ENCODE peak calls at places on chromosomes 1 and 21, in nine cellular contexts. I, G, H, W, A, M, Y, T and F are unnamed samples.
A peak's percentile ranks its signal among the peaks of the same experiment; 100 is the strongest.

GRCh38 chr21:45169682-45170081 is 95.3 kb downstream of the ADARB1 start:
- DNase-seq in G (no peak), W (no peak), T (no peak), I (no peak), A (no peak), Y (no peak), H (no peak), M (no peak), F (no peak)

GRCh38 chr21:34906401-34906800 is 142.7 kb downstream of the RUNX1 start:
- DNase-seq in M (no peak), H (no peak), G (no peak), Y (no peak), W (no peak), T (no peak), A (no peak), I (no peak), F (no peak)

GRCh38 chr1:89523597-89524368 is 846 bp upstream of the LRRC8B start:
- DNase-seq in H (no peak), M (no peak), Y (peak; percentile 76), T (peak; percentile 36), G (peak; percentile 80), I (peak; percentile 40), A (peak; percentile 50), W (peak; percentile 72), F (no peak)

GRCh38 chr1:54121482-54122130 is 31.2 kb downstream of the CDCP2 start:
- DNase-seq in Y (peak; percentile 70), A (peak; percentile 84), I (peak; percentile 63), T (peak; percentile 72), G (peak; percentile 96), W (peak; percentile 74), M (peak; percentile 49), H (peak; percentile 98), F (peak; percentile 89)

GRCh38 chr1:233331676-233332519 is 4.4 kb downstream of the MAP3K21 start:
- DNase-seq in W (no peak), M (no peak), Y (no peak), H (no peak), A (no peak), G (no peak), T (no peak), I (no peak), F (no peak)

GRCh38 chr1:56477164-56478111 is 101.9 kb downstream of the PLPP3 start:
- DNase-seq in W (no peak), A (peak; percentile 52), H (peak; percentile 82), Y (no peak), T (peak; percentile 80), I (no peak), G (peak; percentile 83), M (peak; percentile 34), F (no peak)

GRCh38 chr1:39409055-39409816 is 82.2 kb upstream of the BMP8A start:
- DNase-seq in G (peak; percentile 81), T (peak; percentile 57), A (peak; percentile 43), I (peak; percentile 47), W (peak; percentile 74), Y (no peak), M (peak; percentile 25), H (peak; percentile 82), F (peak; percentile 65)

GRCh38 chr1:95068956-95069710 is 3.6 kb downstream of the ALG14 start:
- DNase-seq in H (no peak), A (no peak), I (no peak), M (no peak), G (peak; percentile 57), W (no peak), Y (no peak), T (no peak), F (no peak)

GRCh38 chr1:115430717-115431116 is 92.7 kb upstream of the NGF start:
- DNase-seq in T (no peak), I (peak; percentile 95), G (no peak), M (no peak), W (peak; percentile 74), H (peak; percentile 83), A (no peak), Y (no peak), F (no peak)

GRCh38 chr21:34020005-34020847 is 53.2 kb upstream of the MRPS6 start:
- DNase-seq in M (no peak), G (no peak), I (no peak), T (no peak), H (no peak), Y (no peak), W (peak; percentile 27), A (no peak), F (peak; percentile 95)

GRCh38 chr1:208110296-208110695 is 133.9 kb downstream of the PLXNA2 start:
- DNase-seq in I (no peak), W (no peak), M (no peak), Y (no peak), G (peak; percentile 55), T (no peak), H (no peak), A (no peak), F (peak; percentile 92)

GRCh38 chr1:94384485-94385353 is 33.5 kb upstream of the ABCD3 start:
- DNase-seq in W (no peak), A (peak; percentile 51), Y (no peak), T (no peak), M (no peak), G (no peak), H (no peak), I (peak; percentile 6), F (peak; percentile 53)

GRCh38 chr1:220755316-220755715 is 7.2 kb downstream of the MTARC2 start:
- DNase-seq in Y (no peak), A (no peak), H (no peak), I (no peak), M (no peak), T (no peak), G (peak; percentile 27), W (no peak), F (no peak)

GRCh38 chr1:220747426-220748090 is 564 bp upstream of the MTARC2 start:
- DNase-seq in W (no peak), M (no peak), Y (no peak), I (no peak), T (no peak), A (no peak), H (no peak), G (no peak), F (peak; percentile 48)

GRCh38 chr1:220751130-220751529 is 3.0 kb downstream of the MTARC2 start:
- DNase-seq in A (peak; percentile 71), Y (no peak), G (no peak), M (no peak), I (no peak), W (no peak), H (no peak), T (no peak), F (no peak)

GRCh38 chr1:220748091-220748934 is at the start of gene MTARC2:
- DNase-seq in M (peak; percentile 46), A (peak; percentile 80), G (peak; percentile 94), T (peak; percentile 86), W (no peak), I (peak; percentile 85), Y (no peak), H (peak; percentile 84), F (peak; percentile 93)

DNA sequence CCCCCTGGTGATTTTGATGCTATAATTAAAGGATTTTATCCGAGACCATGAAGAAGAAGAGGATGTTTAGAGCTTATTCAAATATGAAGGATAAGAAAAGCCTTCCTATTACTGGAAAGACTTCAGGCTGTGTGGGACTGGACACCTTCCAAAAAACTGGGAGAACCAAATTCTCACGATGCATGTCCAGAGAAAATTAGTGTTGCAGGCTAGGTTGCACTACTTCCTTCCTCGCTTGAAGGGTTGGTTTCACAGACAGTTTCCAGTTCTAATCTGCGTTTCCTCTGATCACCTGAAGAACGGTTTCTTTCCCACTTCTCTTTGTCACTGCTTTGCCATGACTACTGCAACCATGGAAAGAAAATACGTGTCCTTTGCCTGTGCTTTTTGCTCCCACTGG is 2.0 kb downstream of the MTARC2 start:
- DNase-seq in M (no peak), Y (no peak), A (no peak), H (no peak), I (no peak), G (no peak), W (no peak), T (no peak), F (no peak)
- H3K4me3 ChIP-seq in M (no peak overlapping the region), Y (no peak overlapping the region), A (peak overlapping the region; percentile 85), H (no peak overlapping the region), I (peak overlapping the region; percentile 26), G (peak overlapping the region; percentile 9), W (no peak overlapping the region), T (peak overlapping the region; percentile 87), F (no peak overlapping the region)

DNA sequence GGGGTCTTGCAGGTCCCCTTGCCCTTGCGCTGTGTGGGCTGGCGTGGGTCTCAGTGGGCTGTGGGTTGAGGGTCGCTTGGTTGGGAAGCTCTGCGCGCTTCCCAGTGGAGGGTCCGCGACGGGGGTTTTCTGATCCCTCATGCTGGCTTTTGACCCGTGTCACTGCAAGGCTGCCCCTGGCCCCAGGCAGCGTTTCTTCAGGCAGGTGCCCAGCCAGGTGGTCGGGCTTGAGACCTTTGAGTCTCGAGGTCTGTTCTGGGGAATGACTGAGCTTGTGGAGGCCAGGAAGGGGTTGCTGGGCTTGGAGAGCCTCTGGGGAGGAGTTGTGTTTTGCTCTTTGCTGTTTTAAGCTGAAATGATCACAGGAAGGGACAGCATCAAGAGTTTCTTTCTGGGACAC is 5.3 kb downstream of the SKI start:
- DNase-seq in H (peak; percentile 40), T (no peak), Y (peak; percentile 46), W (no peak), M (no peak), A (no peak), G (peak; percentile 44), I (no peak), F (no peak)
- H3K4me1 ChIP-seq in H (peaks cover 48% of the 10 kb centered on the region), T (peaks cover 98% of the 10 kb centered on the region), Y (peaks cover 85% of the 10 kb centered on the region), W (peaks cover 51% of the 10 kb centered on the region), M (peaks cover 3% of the 10 kb centered on the region), A (peaks cover 93% of the 10 kb centered on the region), G (peaks cover 11% of the 10 kb centered on the region), I (peaks cover 32% of the 10 kb centered on the region), F (peaks cover 18% of the 10 kb centered on the region)

GRCh38 chr1:44808063-44808937 is at the start of gene BTBD19:
- DNase-seq in W (peak; percentile 87), G (peak; percentile 94), T (peak; percentile 88), H (peak; percentile 94), M (peak; percentile 74), Y (no peak), I (no peak), A (peak; percentile 51), F (peak; percentile 88)
- H3K4me3 ChIP-seq in W (peak within 1 kb of the TSS; percentile 41), G (peak within 1 kb of the TSS; percentile 67), T (peak within 1 kb of the TSS; percentile 61), H (peak within 1 kb of the TSS; percentile 18), M (peak within 1 kb of the TSS; percentile 25), Y (peak within 1 kb of the TSS; percentile 58), I (no peak within 1 kb of the TSS), A (peak within 1 kb of the TSS; percentile 35), F (peak within 1 kb of the TSS; percentile 28)

GRCh38 chr1:2210786-2211185 is 16.2 kb upstream of the FAAP20 start:
- DNase-seq in Y (no peak), I (no peak), H (no peak), A (no peak), T (no peak), M (no peak), G (peak; percentile 66), W (no peak), F (no peak)

GRCh38 chr1:2208309-2209239 is 14.0 kb upstream of the FAAP20 start:
- DNase-seq in G (peak; percentile 77), W (no peak), H (peak; percentile 84), A (peak; percentile 88), M (no peak), T (peak; percentile 38), I (peak; percentile 100), Y (no peak), F (peak; percentile 58)

GRCh38 chr1:2210084-2210653 is 15.6 kb upstream of the FAAP20 start:
- DNase-seq in H (no peak), M (no peak), T (no peak), A (no peak), W (no peak), G (peak; percentile 66), I (no peak), Y (no peak), F (no peak)

GRCh38 chr1:2206813-2207488 is 12.4 kb upstream of the FAAP20 start:
- DNase-seq in T (no peak), G (no peak), Y (no peak), M (no peak), W (no peak), H (no peak), A (no peak), I (no peak), F (no peak)

GRCh38 chr1:2209400-2210083 is 15.0 kb upstream of the FAAP20 start:
- DNase-seq in A (no peak), H (no peak), Y (no peak), M (no peak), T (no peak), G (peak; percentile 61), I (no peak), W (no peak), F (no peak)
- H3K4me1 ChIP-seq in A (peaks cover 87% of the 10 kb centered on the region), H (peaks cover 54% of the 10 kb centered on the region), Y (peaks cover 24% of the 10 kb centered on the region), M (peaks cover 2% of the 10 kb centered on the region), T (peaks cover 78% of the 10 kb centered on the region), G (peaks cover 10% of the 10 kb centered on the region), I (peaks cover 56% of the 10 kb centered on the region), W (peaks cover 38% of the 10 kb centered on the region), F (peaks cover 43% of the 10 kb centered on the region)